ENCODE peak calls at places on chromosomes 1 and 21, in six cellular contexts. G is CD4-positive, alpha-beta memory T cell; A is neuronal stem cell; F is uterus; I is IMR-90; L is PC-9. T is an unnamed sample.

GRCh38 chr21:15730484-15731242 is 881 bp downstream of the USP25 start:
- DNase-seq in F (no peak), G (no peak), L (peak; percentile 1), A (peak; percentile 30), I (no peak), T (no peak)

GRCh38 chr1:39760074-39761008 is 10.8 kb downstream of the OXCT2 start:
- DNase-seq in A (no peak), I (no peak), L (no peak), G (no peak), F (no peak), T (no peak)

GRCh38 chr1:207097871-207098324 is 6.1 kb upstream of the C4BPA start:
- DNase-seq in I (no peak), G (no peak), A (no peak), F (no peak), L (no peak), T (no peak)

GRCh38 chr1:20343149-20343936 is 52.7 kb downstream of the VWA5B1 start:
- DNase-seq in G (peak; percentile 12), I (no peak), A (peak; percentile 76), F (no peak), L (peak; percentile 7), T (no peak)

GRCh38 chr21:42193131-42193671 is 25.7 kb upstream of the ABCG1 start:
- DNase-seq in L (peak; percentile 19), G (peak; percentile 46), F (no peak), I (no peak), A (no peak), T (no peak)

GRCh38 chr21:46318464-46318845 is 5.2 kb downstream of the C21orf58 start:
- DNase-seq in A (no peak), I (no peak), L (no peak), F (no peak), G (no peak), T (no peak)

GRCh38 chr1:235069577-235070563 is 58.8 kb downstream of the TOMM20 start:
- DNase-seq in F (no peak), L (peak; percentile 96), I (peak; percentile 98), G (no peak), A (no peak), T (peak; percentile 87)

GRCh38 chr21:42220138-42220701 is 1.3 kb downstream of the ABCG1 start:
- DNase-seq in L (peak; percentile 63), F (peak; percentile 25), G (peak; percentile 89), I (peak; percentile 82), A (peak; percentile 46), T (no peak)

GRCh38 chr1:109864960-109865611 is 45.6 kb upstream of the CSF1 start:
- DNase-seq in F (peak; percentile 59), A (no peak), L (no peak), G (no peak), I (peak; percentile 42), T (peak; percentile 62)

GRCh38 chr1:98034505-98034904 is 113.7 kb upstream of the DPYD start:
- DNase-seq in G (no peak), I (peak; percentile 59), A (no peak), L (no peak), F (no peak), T (no peak)

GRCh38 chr1:56025942-56026341 is 553.4 kb downstream of the PLPP3 start:
- DNase-seq in I (peak; percentile 28), L (no peak), G (no peak), A (no peak), F (no peak), T (no peak)

GRCh38 chr1:41382531-41383090 is 21.4 kb downstream of the FOXO6 start:
- DNase-seq in L (peak; percentile 82), F (peak; percentile 79), A (no peak), I (no peak), G (no peak), T (no peak)

GRCh38 chr1:38885092-38885491 is 3.7 kb upstream of the GJA9 start:
- DNase-seq in A (no peak), L (no peak), G (no peak), F (no peak), I (no peak), T (no peak)

GRCh38 chr1:192983349-192983980 is 75.7 kb downstream of the UCHL5 start:
- DNase-seq in A (no peak), F (no peak), L (no peak), G (no peak), I (peak; percentile 6), T (no peak)

GRCh38 chr1:182377175-182377574 is 14.4 kb downstream of the GLUL start:
- DNase-seq in L (no peak), F (no peak), G (no peak), I (no peak), A (no peak), T (no peak)

GRCh38 chr1:107196973-107197562 is 56.2 kb downstream of the NTNG1 start:
- DNase-seq in A (peak; percentile 12), G (no peak), L (no peak), I (peak; percentile 3), F (no peak), T (no peak)

GRCh38 chr1:7534061-7534825 is 236.9 kb upstream of the VAMP3 start:
- DNase-seq in F (no peak), L (no peak), I (no peak), G (no peak), A (no peak), T (no peak)

GRCh38 chr1:13661539-13661938 is 38.4 kb upstream of the PRDM2 start:
- DNase-seq in L (no peak), A (no peak), I (no peak), F (peak; percentile 21), G (no peak), T (no peak)

GRCh38 chr1:183956559-183957188 is 80.9 kb downstream of the COLGALT2 start:
- DNase-seq in G (peak; percentile 74), A (no peak), F (no peak), I (peak; percentile 87), L (peak; percentile 8), T (peak; percentile 68)

GRCh38 chr1:169102567-169102966 is 3.9 kb upstream of the ATP1B1 start:
- DNase-seq in L (peak; percentile 60), F (no peak), I (peak; percentile 85), G (no peak), A (no peak), T (peak; percentile 49)

GRCh38 chr1:19429611-19430010 is 55.7 kb downstream of the CAPZB start:
- DNase-seq in L (no peak), F (no peak), I (no peak), A (peak; percentile 48), G (no peak), T (no peak)

GRCh38 chr1:188825471-188825870 is 1652.2 kb downstream of the BRINP3 start:
- DNase-seq in G (no peak), L (no peak), I (peak; percentile 12), F (no peak), A (no peak), T (no peak)

DNA sequence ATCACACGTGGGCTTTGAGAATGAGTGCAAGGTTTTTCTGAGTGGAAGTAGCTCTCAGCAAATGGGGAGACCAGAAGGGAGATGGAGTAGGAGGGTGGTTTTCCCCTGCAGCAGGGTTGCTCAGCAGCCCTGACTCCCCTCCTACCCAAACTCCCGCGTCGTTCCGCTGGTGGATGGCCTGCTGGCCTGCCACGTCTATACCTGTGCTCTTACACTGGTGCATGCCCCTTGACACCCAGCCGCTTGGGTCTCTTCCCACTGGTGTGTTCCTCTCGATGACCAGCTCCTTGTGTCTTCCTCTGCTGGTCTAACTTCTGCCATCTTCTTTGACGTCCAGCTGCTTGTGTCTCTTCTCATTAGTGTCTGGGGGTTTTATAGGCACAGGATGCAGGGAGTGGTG is 1797.9 kb downstream of the NCAM2 start:
- DNase-seq in L (no peak), F (no peak), A (no peak), G (no peak), I (no peak), T (no peak)
- H3K4me3 ChIP-seq in L (no peak overlapping the region), F (no peak overlapping the region), A (no peak overlapping the region), G (no peak overlapping the region), I (no peak overlapping the region), T (no peak overlapping the region)

GRCh38 chr1:64513557-64513956 is 43.6 kb downstream of the CACHD1 start:
- DNase-seq in F (no peak), G (no peak), L (no peak), A (no peak), I (no peak), T (no peak)

GRCh38 chr1:64515427-64515826 is 45.5 kb downstream of the CACHD1 start:
- DNase-seq in F (peak; percentile 68), L (no peak), A (no peak), G (no peak), I (peak; percentile 69), T (peak; percentile 68)

GRCh38 chr1:64516803-64517568 is 47.1 kb downstream of the CACHD1 start:
- DNase-seq in L (no peak), G (no peak), I (peak; percentile 52), F (no peak), A (no peak), T (peak; percentile 19)

GRCh38 chr1:64516301-64516700 is 46.4 kb downstream of the CACHD1 start:
- DNase-seq in G (no peak), L (no peak), A (no peak), F (no peak), I (no peak), T (no peak)

DNA sequence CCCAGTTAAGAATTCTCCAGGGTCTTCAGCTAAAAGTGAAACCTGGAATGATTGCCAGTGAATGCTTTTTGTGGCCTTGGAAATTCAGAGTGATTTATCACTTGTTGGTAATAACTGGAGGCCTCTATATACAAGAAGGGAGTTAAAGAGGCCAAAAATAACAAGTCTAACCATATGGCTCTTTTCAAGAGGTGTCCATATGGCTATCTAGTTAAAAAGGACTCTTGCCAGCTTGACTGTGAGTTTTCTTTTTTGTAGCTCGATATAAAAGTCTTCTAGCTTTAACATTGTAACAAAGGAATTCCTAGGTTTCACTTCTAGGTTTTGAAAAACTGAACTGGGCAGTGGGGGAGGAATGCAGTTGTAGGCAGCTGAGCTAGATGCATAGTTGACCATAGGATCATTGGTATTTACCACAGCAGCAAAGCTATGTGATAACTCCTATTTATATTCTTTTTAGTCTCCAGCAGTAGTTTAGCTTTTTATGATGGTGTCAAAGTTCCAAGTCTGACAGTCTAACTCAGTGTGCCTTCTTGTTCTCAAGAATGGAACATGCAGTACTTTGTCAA is 44.4 kb downstream of the CACHD1 start:
- DNase-seq in G (no peak), L (no peak), A (no peak), I (peak; percentile 88), F (no peak), T (peak; percentile 82)
- H3K4me3 ChIP-seq in G (no peak overlapping the region), L (no peak overlapping the region), A (no peak overlapping the region), I (peak overlapping the region; percentile 7), F (peak overlapping the region; percentile 8), T (no peak overlapping the region)

GRCh38 chr1:90724926-90725325 is 7.8 kb upstream of the BARHL2 start:
- DNase-seq in F (no peak), A (no peak), G (no peak), I (no peak), L (no peak), T (no peak)
- H3K4me3 ChIP-seq in F (no peak overlapping the region), A (peak overlapping the region; percentile 35), G (no peak overlapping the region), I (no peak overlapping the region), L (no peak overlapping the region), T (peak overlapping the region; percentile 26)

GRCh38 chr1:67832737-67833594 is at the start of gene GNG12:
- DNase-seq in A (peak; percentile 59), F (peak; percentile 78), L (peak; percentile 85), G (no peak), I (peak; percentile 73), T (peak; percentile 47)

GRCh38 chr1:67834246-67834877 is 1.1 kb upstream of the GNG12 start:
- DNase-seq in I (no peak), L (no peak), F (no peak), A (no peak), G (no peak), T (no peak)

GRCh38 chr1:67835663-67836452 is 2.6 kb upstream of the GNG12 start:
- DNase-seq in I (no peak), L (no peak), F (no peak), G (no peak), A (no peak), T (no peak)

GRCh38 chr1:67831850-67832513 is 1.3 kb downstream of the GNG12 start:
- DNase-seq in G (no peak), I (peak; percentile 81), A (peak; percentile 26), L (peak; percentile 59), F (peak; percentile 61), T (peak; percentile 33)

GRCh38 chr1:67833595-67833926 is 294 bp upstream of the GNG12 start:
- DNase-seq in L (no peak), G (no peak), A (no peak), I (peak; percentile 61), F (no peak), T (peak; percentile 63)
- H3K4me3 ChIP-seq in L (peak overlapping the region; percentile 92), G (no peak overlapping the region), A (peak overlapping the region; percentile 62), I (peak overlapping the region; percentile 93), F (peak overlapping the region; percentile 70), T (peak overlapping the region; percentile 85)